ENCODE peak calls at places on chromosomes 12 and 14, in four cellular contexts. V, W, J and Y are unnamed samples. For H3K4me1, the result is how much of the 10 kb centered on the place peaks cover.

GRCh38 chr12:1692221-1692620 is 1.4 kb downstream of the ADIPOR2 start:
- DNase-seq in W (no peak), V (no peak), J (no peak), Y (no peak)

GRCh38 chr14:101875726-101876268 is 88.6 kb upstream of the DYNC1H1 start:
- DNase-seq in W (no peak), J (no peak), V (no peak), Y (no peak)

GRCh38 chr14:95691591-95691990 is 5.4 kb downstream of the TCL1B start:
- DNase-seq in W (no peak), J (no peak), V (no peak), Y (no peak)

GRCh38 chr14:59483360-59483759 is 848 bp downstream of the L3HYPDH start:
- DNase-seq in W (no peak), V (no peak), J (no peak), Y (no peak)

GRCh38 chr12:128075332-128075731 is 191.6 kb upstream of the TMEM132C start:
- DNase-seq in W (no peak), J (no peak), V (no peak), Y (no peak)

GRCh38 chr12:79298511-79298910 is 392.3 kb downstream of the PAWR start:
- DNase-seq in J (no peak), W (no peak), V (no peak), Y (no peak)

GRCh38 chr14:93008381-93008780 is 85.4 kb downstream of the CHGA start:
- DNase-seq in J (no peak), W (no peak), V (no peak), Y (no peak)

GRCh38 chr12:100738086-100738485 is 56.5 kb upstream of the ANO4 start:
- DNase-seq in J (no peak), W (no peak), V (no peak), Y (no peak)

GRCh38 chr14:73740921-73741326 is 26.7 kb upstream of the PNMA1 start:
- DNase-seq in V (no peak), W (peak), J (no peak), Y (no peak)

GRCh38 chr12:89750821-89751227 is 42.2 kb upstream of the ATP2B1 start:
- DNase-seq in J (no peak), W (no peak), V (no peak), Y (no peak)

GRCh38 chr12:89756638-89757321 is 48.1 kb upstream of the ATP2B1 start:
- DNase-seq in J (no peak), W (peak), V (no peak), Y (peak)

GRCh38 chr12:89752331-89752730 is 43.7 kb upstream of the ATP2B1 start:
- DNase-seq in V (peak), W (no peak), J (no peak), Y (no peak)

GRCh38 chr12:89760783-89761182 is 52.1 kb upstream of the ATP2B1 start:
- DNase-seq in V (no peak), W (no peak), J (no peak), Y (peak)

GRCh38 chr12:89756100-89756637 is 47.5 kb upstream of the ATP2B1 start:
- DNase-seq in J (no peak), W (no peak), V (no peak), Y (no peak)
- H3K27ac ChIP-seq in J (no peak), W (peak), V (no peak), Y (no peak)

GRCh38 chr14:40115583-40115982 is 683.4 kb upstream of the FBXO33 start:
- DNase-seq in W (no peak), J (no peak), V (no peak), Y (no peak)

GRCh38 chr14:40119321-40119720 is 687.1 kb upstream of the FBXO33 start:
- DNase-seq in J (no peak), W (no peak), V (no peak), Y (no peak)

DNA sequence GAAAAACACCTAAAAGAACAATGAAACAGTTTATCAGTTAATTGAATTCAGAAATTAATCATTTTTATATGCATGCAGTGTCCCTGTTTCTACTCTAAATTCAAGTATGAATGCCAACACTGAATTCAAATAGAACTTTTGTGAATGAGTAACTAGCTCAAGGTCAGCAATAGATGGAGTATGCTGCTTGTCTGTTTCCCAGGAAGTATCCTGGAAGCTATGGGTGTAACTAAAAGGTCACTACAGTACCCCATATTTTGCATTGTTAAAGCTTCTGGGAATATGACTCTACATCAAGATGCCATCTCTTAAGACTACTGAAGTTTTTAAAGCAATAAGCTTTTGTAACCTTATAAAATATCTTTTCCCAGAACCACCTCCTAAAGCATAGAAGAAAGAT is 681.4 kb upstream of the FBXO33 start:
- DNase-seq in V (no peak), W (no peak), J (no peak), Y (no peak)
- H3K4me1 ChIP-seq in V (under half), W (under half), J (under half), Y (under half)

GRCh38 chr14:50741571-50741970 is 73.5 kb upstream of the SAV1 start:
- DNase-seq in W (peak), J (no peak), V (no peak), Y (no peak)
- H3K27ac ChIP-seq in W (peak), J (no peak), V (no peak), Y (no peak)

GRCh38 chr12:124601699-124602098 is 34.3 kb upstream of the NCOR2 start:
- DNase-seq in W (no peak), J (no peak), V (no peak), Y (no peak)

GRCh38 chr12:124605150-124605549 is 37.7 kb upstream of the NCOR2 start:
- DNase-seq in J (no peak), W (no peak), V (no peak), Y (no peak)

GRCh38 chr12:124605869-124606774 is 38.7 kb upstream of the NCOR2 start:
- DNase-seq in J (no peak), W (no peak), V (no peak), Y (no peak)

GRCh38 chr12:124603143-124603542 is 35.7 kb upstream of the NCOR2 start:
- DNase-seq in W (no peak), J (no peak), V (no peak), Y (no peak)

GRCh38 chr12:124603910-124604775 is 36.7 kb upstream of the NCOR2 start:
- DNase-seq in W (no peak), V (no peak), J (no peak), Y (no peak)
- H3K4me1 ChIP-seq in W (under half), V (under half), J (under half), Y (under half)